ENCODE peak calls at places on chromosome 4, in five cellular contexts. Q, B, I, O and C are unnamed samples.

GRCh38 chr4:29051381-29051965 is 1668.7 kb upstream of the PCDH7 start:
- DNase-seq in Q (no peak), B (no peak), I (no peak), O (no peak), C (no peak)

GRCh38 chr4:8150152-8151090 is 8.2 kb downstream of the ABLIM2 start:
- DNase-seq in Q (no peak), B (no peak), I (no peak), O (peak; percentile 14), C (no peak)

GRCh38 chr4:86487738-86488137 is 106.4 kb upstream of the PTPN13 start:
- DNase-seq in Q (no peak), B (no peak), I (no peak), O (no peak), C (no peak)

GRCh38 chr4:10808591-10808990 is 124.0 kb upstream of the CLNK start:
- DNase-seq in Q (no peak), B (no peak), I (peak; percentile 67), O (no peak), C (no peak)

GRCh38 chr4:183659919-183660318 is 826 bp downstream of the TRAPPC11 start:
- DNase-seq in Q (no peak), B (no peak), I (no peak), O (no peak), C (no peak)

GRCh38 chr4:54657194-54657555 is 582 bp upstream of the KIT start:
- DNase-seq in Q (no peak), B (peak; percentile 50), I (no peak), O (no peak), C (no peak)

GRCh38 chr4:30929649-30930048 is 209.5 kb downstream of the PCDH7 start:
- DNase-seq in Q (no peak), B (no peak), I (no peak), O (no peak), C (no peak)

GRCh38 chr4:56067826-56068225 is 119.1 kb downstream of the CEP135 start:
- DNase-seq in Q (no peak), B (no peak), I (no peak), O (no peak), C (no peak)

GRCh38 chr4:157220026-157220881 is at the start of gene GRIA2:
- DNase-seq in Q (no peak), B (peak; percentile 67), I (no peak), O (peak; percentile 10), C (peak; percentile 62)

GRCh38 chr4:4356106-4357041 is 30.5 kb upstream of the NSG1 start:
- DNase-seq in Q (no peak), B (peak; percentile 85), I (no peak), O (no peak), C (no peak)

GRCh38 chr4:15244354-15244753 is 183.5 kb upstream of the C1QTNF7 start:
- DNase-seq in Q (no peak), B (no peak), I (no peak), O (no peak), C (no peak)

GRCh38 chr4:15852524-15852923 is 74.4 kb downstream of the CD38 start:
- DNase-seq in Q (no peak), B (no peak), I (no peak), O (no peak), C (no peak)

GRCh38 chr4:184396001-184396400 is 78.3 kb downstream of the IRF2 start:
- DNase-seq in Q (no peak), B (no peak), I (no peak), O (no peak), C (no peak)

GRCh38 chr4:2598661-2599654 is 62.5 kb downstream of the FAM193A start:
- DNase-seq in Q (peak; percentile 46), B (no peak), I (no peak), O (peak; percentile 10), C (no peak)

GRCh38 chr4:173264245-173264959 is 69.8 kb downstream of the HMGB2 start:
- DNase-seq in Q (peak; percentile 31), B (peak; percentile 81), I (peak; percentile 69), O (no peak), C (peak; percentile 34)

GRCh38 chr4:132001542-132001941 is 1147.6 kb upstream of the PCDH10 start:
- DNase-seq in Q (no peak), B (no peak), I (no peak), O (no peak), C (no peak)

GRCh38 chr4:118012142-118012541 is 22.1 kb upstream of the NDST3 start:
- DNase-seq in Q (no peak), B (no peak), I (no peak), O (no peak), C (no peak)
- TF ChIP-seq CTCF in Q (no peak), B (no peak), I (no peak), O (no peak), C (no peak)

GRCh38 chr4:182022899-182023298 is 220.3 kb upstream of the TENM3 start:
- DNase-seq in Q (no peak), B (no peak), I (no peak), O (no peak), C (no peak)

GRCh38 chr4:182015893-182016292 is 227.3 kb upstream of the TENM3 start:
- DNase-seq in Q (no peak), B (no peak), I (no peak), O (peak; percentile 1), C (no peak)

GRCh38 chr4:182017038-182017437 is 226.2 kb upstream of the TENM3 start:
- DNase-seq in Q (no peak), B (no peak), I (no peak), O (no peak), C (no peak)

GRCh38 chr4:182018691-182019090 is 224.5 kb upstream of the TENM3 start:
- DNase-seq in Q (no peak), B (no peak), I (no peak), O (no peak), C (no peak)

GRCh38 chr4:182019148-182019652 is 224.0 kb upstream of the TENM3 start:
- DNase-seq in Q (no peak), B (no peak), I (no peak), O (no peak), C (no peak)
- TF ChIP-seq EP300 in Q (no peak), B (no peak), I (no peak), O (no peak), C (no peak)

DNA sequence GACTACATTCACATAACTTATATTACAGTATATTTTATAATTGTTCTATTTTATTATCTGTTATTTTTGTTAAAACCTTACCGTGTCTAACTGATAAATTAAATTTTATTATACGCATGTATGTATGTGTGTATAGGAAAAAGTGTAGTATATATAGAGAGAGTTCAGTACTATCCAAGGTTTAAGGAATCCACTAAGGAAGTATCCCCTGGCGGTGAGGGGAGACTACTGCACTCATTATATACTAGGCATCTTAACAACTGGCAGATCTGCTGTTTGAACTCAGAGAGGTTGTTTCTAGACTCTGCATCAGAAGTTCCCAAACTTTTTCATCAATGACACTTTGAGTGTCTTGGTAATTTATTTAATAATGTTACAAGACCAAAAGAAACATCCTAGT is 70.9 kb downstream of the NDST4 start:
- DNase-seq in Q (no peak), B (no peak), I (no peak), O (peak; percentile 6), C (no peak)
- TF ChIP-seq CTCF in Q (no peak), B (no peak), I (no peak), O (no peak), C (no peak)

GRCh38 chr4:78990938-78991810 is 51.9 kb upstream of the PAQR3 start:
- DNase-seq in Q (no peak), B (no peak), I (no peak), O (no peak), C (no peak)
- TF ChIP-seq EP300 in Q (no peak), B (no peak), I (no peak), O (no peak), C (no peak)

GRCh38 chr4:110637408-110638131 is 14.7 kb upstream of the PITX2 start:
- DNase-seq in Q (no peak), B (no peak), I (no peak), O (no peak), C (no peak)
- TF ChIP-seq CTCF in Q (no peak), B (no peak), I (no peak), O (no peak), C (no peak)